ENCODE peak calls at places on chromosomes 16 and 17, in four cellular contexts. V is H9, J is neuronal stem cell, Q is IMR-90. I is an unnamed sample.

GRCh38 chr16:55759983-55760664 is 72.8 kb downstream of the CES1 start:
- DNase-seq in V (peak; percentile 77), J (peak; percentile 24), Q (no peak), I (no peak)

GRCh38 chr16:83891742-83892141 is 7.2 kb upstream of the MLYCD start:
- DNase-seq in V (no peak), J (no peak), Q (no peak), I (no peak)

GRCh38 chr16:84889066-84889465 is 69.3 kb downstream of the CRISPLD2 start:
- DNase-seq in V (no peak), J (no peak), Q (peak; percentile 59), I (no peak)

GRCh38 chr16:85586360-85587145 is 26.6 kb upstream of the GSE1 start:
- DNase-seq in V (no peak), J (no peak), Q (peak; percentile 70), I (no peak)

GRCh38 chr16:84315422-84315821 is 20.7 kb downstream of the WFDC1 start:
- DNase-seq in V (no peak), J (no peak), Q (peak; percentile 12), I (no peak)

GRCh38 chr17:50101346-50102163 is 6.4 kb downstream of the PDK2 start:
- DNase-seq in V (peak; percentile 54), J (no peak), Q (peak; percentile 26), I (peak; percentile 50)

GRCh38 chr16:66028505-66029216 is 337.8 kb upstream of the CDH5 start:
- DNase-seq in V (no peak), J (no peak), Q (peak; percentile 89), I (peak; percentile 79)

GRCh38 chr16:85613609-85614337 is 651 bp downstream of the GSE1 start:
- DNase-seq in V (peak; percentile 75), J (no peak), Q (no peak), I (peak; percentile 61)

GRCh38 chr16:75506567-75506966 is 11.3 kb upstream of the CHST6 start:
- DNase-seq in V (no peak), J (no peak), Q (peak; percentile 59), I (peak; percentile 38)

GRCh38 chr16:57925310-57925709 is 45.6 kb downstream of the CNGB1 start:
- DNase-seq in V (no peak), J (no peak), Q (no peak), I (no peak)

GRCh38 chr16:85321856-85322271 is 209.6 kb upstream of the CIBAR2 start:
- DNase-seq in V (no peak), J (no peak), Q (peak; percentile 89), I (peak; percentile 78)

GRCh38 chr16:57067347-57067746 is 25.0 kb upstream of the CPNE2 start:
- DNase-seq in V (no peak), J (no peak), Q (no peak), I (no peak)

GRCh38 chr16:67766281-67766680 is 40.1 kb downstream of the RANBP10 start:
- DNase-seq in V (no peak), J (no peak), Q (peak; percentile 37), I (no peak)

GRCh38 chr16:19005561-19006445 is 22.1 kb downstream of the TMC7 start:
- DNase-seq in V (peak; percentile 46), J (no peak), Q (peak; percentile 27), I (no peak)

GRCh38 chr17:72378414-72379395 is 257.9 kb downstream of the SOX9 start:
- DNase-seq in V (no peak), J (no peak), Q (no peak), I (no peak)

GRCh38 chr16:50563989-50564388 is 15.8 kb downstream of the NKD1 start:
- DNase-seq in V (no peak), J (no peak), Q (no peak), I (no peak)

GRCh38 chr17:71115669-71115972 is 946.3 kb downstream of the KCNJ2 start:
- DNase-seq in V (no peak), J (no peak), Q (peak; percentile 15), I (no peak)

GRCh38 chr16:70470927-70471341 is 16.5 kb downstream of the FCSK start:
- DNase-seq in V (peak; percentile 75), J (peak; percentile 30), Q (peak; percentile 10), I (peak; percentile 30)

GRCh38 chr17:61593404-61593803 is 2.4 kb upstream of the NACA2 start:
- DNase-seq in V (no peak), J (no peak), Q (no peak), I (no peak)

GRCh38 chr17:45688820-45689219 is 95.3 kb upstream of the CRHR1 start:
- DNase-seq in V (no peak), J (no peak), Q (no peak), I (no peak)

DNA sequence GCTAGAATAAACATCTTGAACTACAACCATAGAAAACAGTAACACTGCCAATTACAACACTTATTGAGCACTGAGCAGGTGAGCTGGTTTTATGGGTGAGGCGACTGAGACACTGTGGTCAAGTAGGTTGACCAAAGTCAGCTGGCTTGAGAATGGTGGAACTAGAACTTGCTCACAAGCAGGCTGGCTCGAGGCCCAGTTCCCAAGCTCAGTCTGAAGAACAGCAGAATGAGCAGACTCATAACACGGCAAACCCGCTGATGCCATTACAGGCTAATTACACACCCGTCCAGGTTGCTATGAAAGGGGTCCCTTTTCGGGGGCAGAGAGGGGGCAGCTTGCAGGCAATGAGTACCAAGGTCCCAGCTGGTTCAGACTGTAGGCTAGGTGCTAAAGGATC is 6.5 kb downstream of the ZZEF1 start:
- DNase-seq in V (no peak), J (no peak), Q (peak; percentile 37), I (no peak)
- H2AFZ ChIP-seq in V (no peak overlapping the region), J (no peak overlapping the region), Q (no peak overlapping the region), I (no peak overlapping the region)

GRCh38 chr17:70050931-70051330 is 24.1 kb upstream of the KCNJ16 start:
- DNase-seq in V (no peak), J (no peak), Q (no peak), I (no peak)
- H2BK5ac ChIP-seq in V (no peak overlapping the region), J (no peak overlapping the region), Q (no peak overlapping the region), I (no peak overlapping the region)

DNA sequence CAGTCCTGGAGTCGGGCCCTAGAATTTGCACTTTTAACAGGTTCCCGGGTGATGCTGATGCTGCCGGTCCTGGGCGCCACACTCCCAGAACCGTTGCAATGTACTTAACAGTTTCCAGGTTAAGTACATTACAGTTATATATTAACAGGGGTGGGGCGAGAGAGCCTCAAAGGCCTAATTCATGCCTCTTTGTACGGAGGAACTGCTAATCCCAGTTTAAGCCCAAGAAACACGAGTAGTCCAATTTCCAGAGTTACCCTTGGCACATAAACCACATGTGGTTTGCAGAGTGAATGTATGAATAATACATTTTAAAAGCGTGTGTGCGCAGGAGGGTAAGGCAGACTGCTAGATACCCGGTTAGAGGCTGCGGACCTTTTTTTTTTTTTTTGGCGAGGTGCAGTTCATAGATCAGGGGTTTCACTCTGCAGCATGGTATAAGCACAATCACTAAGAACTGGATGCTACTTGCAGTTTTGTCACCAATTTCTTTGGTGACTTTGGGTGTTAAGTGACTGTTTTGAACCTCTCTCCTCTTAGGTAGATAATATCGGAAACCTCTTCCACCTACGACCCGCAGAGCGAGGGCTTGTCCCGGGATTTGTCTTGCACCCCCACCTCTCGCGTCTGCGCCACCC is 714 bp downstream of the COX11 start:
- DNase-seq in V (no peak), J (no peak), Q (peak; percentile 27), I (peak; percentile 39)
- H3K9ac ChIP-seq in V (peak overlapping the region; percentile 96), J (peak overlapping the region; percentile 88), Q (peak overlapping the region; percentile 90), I (peak overlapping the region; percentile 96)

DNA sequence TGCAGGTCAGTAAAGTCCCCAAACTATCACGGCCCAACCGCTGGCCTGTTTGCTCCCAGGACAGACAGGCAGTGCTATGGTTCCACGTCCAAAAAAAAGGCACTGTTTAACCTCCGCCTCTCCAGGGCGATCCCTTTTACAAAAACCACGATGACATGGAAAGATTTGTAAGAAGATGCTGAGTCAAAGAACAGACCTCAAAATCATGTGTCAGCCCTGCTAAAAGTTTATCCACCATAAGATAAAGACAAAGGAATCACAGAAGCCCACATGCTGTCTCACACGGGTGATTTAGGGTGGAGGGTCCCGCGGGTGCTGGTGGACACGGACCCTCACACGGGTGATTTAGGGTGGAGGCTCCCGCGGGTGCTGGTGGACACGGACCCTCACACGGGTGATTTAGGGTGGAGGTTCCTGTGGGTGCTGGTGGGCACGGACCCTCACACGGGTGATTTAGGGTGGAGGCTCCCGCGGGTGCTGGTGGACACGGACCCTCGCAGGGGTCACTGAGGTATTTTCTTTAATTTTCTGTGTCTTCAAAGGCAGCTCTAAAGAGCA is 117.2 kb upstream of the METRNL start:
- DNase-seq in V (no peak), J (no peak), Q (peak; percentile 60), I (peak; percentile 13)
- H2AFZ ChIP-seq in V (no peak overlapping the region), J (no peak overlapping the region), Q (no peak overlapping the region), I (no peak overlapping the region)

GRCh38 chr17:40471856-40472732 is 28.8 kb downstream of the IGFBP4 start:
- DNase-seq in V (no peak), J (no peak), Q (peak; percentile 58), I (peak; percentile 43)
- H2BK5ac ChIP-seq in V (no peak overlapping the region), J (no peak overlapping the region), Q (peak overlapping the region; percentile 97), I (no peak overlapping the region)

GRCh38 chr17:80893604-80894438 is 97.8 kb upstream of the CHMP6 start:
- DNase-seq in V (no peak), J (no peak), Q (no peak), I (no peak)
- H3K9ac ChIP-seq in V (no peak overlapping the region), J (peak overlapping the region; percentile 21), Q (no peak overlapping the region), I (no peak overlapping the region)

I was measured in mesenchymal stem cell.